ENCODE peak calls at places on chromosomes 5 and 9, in ten cellular contexts. R is heart left ventricle, G is K562, T is ascending aorta, A is fibroblast of lung, N is GM06990, P is Panc1, Q is BE2C, F is heart right ventricle, J is upper lobe of right lung. H is an unnamed sample.

GRCh38 chr5:84568171-84568570 is 183.5 kb upstream of the EDIL3 start:
- DNase-seq in N (no peak), R (no peak), A (no peak), T (no peak), Q (no peak), G (no peak), J (no peak), P (no peak), F (no peak), H (no peak)

GRCh38 chr5:14039063-14039462 is 94.6 kb upstream of the DNAH5 start:
- DNase-seq in Q (no peak), A (no peak), T (no peak), R (no peak), J (no peak), F (no peak), P (peak; percentile 78), N (no peak), G (no peak), H (no peak)

GRCh38 chr9:121692606-121693505 is 41.4 kb downstream of the DAB2IP start:
- DNase-seq in P (no peak), G (no peak), J (no peak), T (peak; percentile 84), A (no peak), N (no peak), Q (no peak), F (no peak), R (no peak), H (peak; percentile 60)

GRCh38 chr5:16735092-16735970 is 118.5 kb upstream of the RETREG1 start:
- DNase-seq in Q (no peak), A (no peak), N (no peak), G (no peak), T (no peak), P (no peak), J (no peak), F (no peak), R (no peak), H (no peak)

GRCh38 chr5:135138116-135138850 is 104.3 kb upstream of the PITX1 start:
- DNase-seq in T (no peak), F (no peak), P (no peak), Q (no peak), R (no peak), N (no peak), A (no peak), J (no peak), G (no peak), H (no peak)

GRCh38 chr5:135457424-135458071 is 5.4 kb upstream of the TIFAB start:
- DNase-seq in N (peak; percentile 43), F (peak; percentile 63), T (no peak), P (no peak), G (peak; percentile 83), J (peak; percentile 84), Q (peak; percentile 81), R (peak; percentile 53), A (peak; percentile 36), H (no peak)

GRCh38 chr5:39584921-39585320 is 160.1 kb upstream of the DAB2 start:
- DNase-seq in A (no peak), P (no peak), T (no peak), Q (no peak), J (no peak), G (no peak), F (no peak), N (no peak), R (no peak), H (no peak)

GRCh38 chr5:38827525-38827924 is 18.3 kb upstream of the OSMR start:
- DNase-seq in N (no peak), Q (no peak), F (no peak), R (no peak), J (no peak), P (no peak), T (no peak), A (peak; percentile 76), G (no peak), H (no peak)

GRCh38 chr5:177429248-177430045 is 3.0 kb downstream of the GRK6 start:
- DNase-seq in A (no peak), F (peak; percentile 50), N (peak; percentile 77), T (peak; percentile 82), Q (no peak), P (no peak), J (peak; percentile 88), G (no peak), R (peak; percentile 71), H (no peak)

GRCh38 chr5:146205499-146206202 is 2.2 kb downstream of the RBM27 start:
- DNase-seq in T (no peak), G (no peak), J (no peak), P (no peak), Q (no peak), R (no peak), F (no peak), A (no peak), N (no peak), H (no peak)

GRCh38 chr5:36526537-36526936 is 79.9 kb upstream of the SLC1A3 start:
- DNase-seq in G (no peak), N (no peak), A (no peak), J (no peak), T (no peak), R (no peak), Q (no peak), P (no peak), F (no peak), H (no peak)

GRCh38 chr5:159252195-159252594 is 10.9 kb upstream of the UBLCP1 start:
- DNase-seq in Q (no peak), P (no peak), N (no peak), A (no peak), R (no peak), T (no peak), F (no peak), J (no peak), G (no peak), H (no peak)

GRCh38 chr9:336039-336438 is 121.4 kb downstream of the DOCK8 start:
- DNase-seq in F (no peak), T (no peak), R (no peak), Q (no peak), J (peak; percentile 66), A (no peak), N (no peak), G (no peak), P (no peak), H (no peak)

GRCh38 chr9:31030741-31031202 is 1353.7 kb upstream of the ACO1 start:
- DNase-seq in N (no peak), P (no peak), J (no peak), G (no peak), R (no peak), A (peak; percentile 3), T (no peak), Q (no peak), F (no peak), H (no peak)

GRCh38 chr9:31028137-31028536 is 1356.3 kb upstream of the ACO1 start:
- DNase-seq in T (no peak), P (no peak), N (no peak), R (no peak), A (no peak), F (no peak), Q (no peak), J (no peak), G (no peak), H (no peak)

GRCh38 chr9:31027678-31028077 is 1356.8 kb upstream of the ACO1 start:
- DNase-seq in R (no peak), N (no peak), J (no peak), P (no peak), G (no peak), A (no peak), F (no peak), T (no peak), Q (no peak), H (no peak)

GRCh38 chr9:31034311-31034710 is 1350.1 kb upstream of the ACO1 start:
- DNase-seq in G (no peak), T (no peak), J (no peak), Q (peak; percentile 82), N (no peak), A (no peak), R (no peak), F (no peak), P (no peak), H (no peak)

DNA sequence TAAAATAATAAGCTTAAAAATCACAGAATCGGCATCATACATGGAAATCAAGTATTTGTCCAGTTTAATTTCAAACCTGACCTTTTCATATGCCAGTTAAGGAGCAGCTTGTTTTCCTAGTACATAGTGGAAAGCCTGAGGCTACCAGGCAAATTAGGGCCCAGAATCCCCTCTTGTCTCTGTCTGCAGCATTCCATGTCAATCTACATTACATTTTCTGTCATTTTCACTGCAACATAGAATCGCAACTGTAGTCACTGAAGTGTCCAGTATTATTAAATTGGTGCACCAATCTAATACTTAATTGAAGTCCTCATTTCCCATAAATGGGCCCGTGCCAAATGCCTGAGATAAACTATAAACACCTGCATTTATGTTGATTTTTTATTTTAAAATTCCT is 1352.2 kb upstream of the ACO1 start:
- DNase-seq in N (no peak), T (no peak), Q (peak; percentile 48), A (no peak), G (no peak), F (no peak), R (no peak), P (no peak), J (no peak), H (no peak)
- TF ChIP-seq CTCF in N (no peak), T (no peak), Q (no peak), A (no peak), G (no peak), F (no peak), R (no peak), P (no peak), J (no peak), H (no peak)

GRCh38 chr9:113501129-113501686 is 37.7 kb downstream of the RGS3 start:
- DNase-seq in Q (no peak), T (no peak), J (no peak), P (no peak), F (peak; percentile 61), A (no peak), G (no peak), R (peak; percentile 72), N (no peak), H (no peak)
- H3K4me3 ChIP-seq in Q (no peak overlapping the region), T (peak overlapping the region; percentile 19), J (peak overlapping the region; percentile 48), P (no peak overlapping the region), F (peak overlapping the region; percentile 30), A (no peak overlapping the region), G (no peak overlapping the region), R (peak overlapping the region; percentile 71), N (no peak overlapping the region), H (no peak overlapping the region)

DNA sequence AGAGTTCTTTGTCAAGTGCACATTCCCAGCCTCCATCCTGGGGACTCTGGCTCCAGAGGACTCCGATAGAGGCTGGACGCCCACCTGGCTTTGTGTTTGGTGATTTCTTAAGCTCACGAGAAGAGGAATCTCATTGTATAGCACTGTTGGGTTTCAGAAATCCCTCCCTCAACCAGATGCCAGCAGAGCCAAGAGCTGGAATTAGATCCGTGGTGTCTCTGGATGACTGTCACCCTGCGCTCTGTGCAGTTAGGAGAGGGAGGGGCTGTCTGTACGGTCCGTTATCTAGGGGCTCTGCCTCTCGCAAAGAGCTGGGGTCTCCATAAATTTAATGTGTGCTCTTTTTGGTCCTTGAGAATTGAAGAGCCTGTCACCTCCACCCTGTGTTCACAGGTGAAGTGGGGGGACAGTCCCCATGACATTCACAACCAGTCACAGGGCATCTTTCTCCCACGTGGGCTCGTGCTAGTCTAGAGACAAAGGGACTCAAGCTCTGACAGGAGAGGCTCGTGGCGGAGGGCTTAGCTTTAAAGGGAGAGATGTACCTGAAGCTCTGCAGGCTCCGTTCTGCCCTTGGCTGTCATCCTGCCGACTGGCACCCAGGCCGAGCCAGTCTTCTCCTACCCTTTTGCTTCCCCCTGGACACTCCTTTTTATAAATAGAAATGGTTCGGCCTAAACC is 41.4 kb downstream of the FAM78A start:
- DNase-seq in J (no peak), G (no peak), A (no peak), R (peak; percentile 67), N (no peak), F (no peak), T (no peak), Q (no peak), P (no peak), H (no peak)
- H3K36me3 ChIP-seq in J (peaks cover 49% of the 10 kb centered on the region), G (peaks cover 51% of the 10 kb centered on the region), A (peaks cover 6% of the 10 kb centered on the region), R (peaks cover 50% of the 10 kb centered on the region), N (peaks cover 12% of the 10 kb centered on the region), F (no peaks in the 10 kb centered on the region), T (peaks cover 48% of the 10 kb centered on the region), Q (peaks cover 25% of the 10 kb centered on the region), P (no peaks in the 10 kb centered on the region), H (peaks cover 3% of the 10 kb centered on the region)

GRCh38 chr9:129141066-129142041 is 30.1 kb downstream of the PTPA start:
- DNase-seq in A (peak; percentile 95), G (no peak), P (no peak), J (no peak), N (peak; percentile 70), R (peak; percentile 60), T (peak; percentile 93), Q (no peak), F (peak; percentile 44), H (peak; percentile 94)
- TF ChIP-seq CTCF in A (no peak), G (no peak), P (no peak), J (no peak), N (peak; percentile 13), R (no peak), T (no peak), Q (no peak), F (peak; percentile 15), H (no peak)

H was measured in kidney epithelial cell.